ENCODE peak calls at places on chromosome 20, in eight cellular contexts. K is psoas muscle, N is upper lobe of right lung, X is tibial nerve, I is bronchial epithelial cell, F is epithelial cell of esophagus, T is BJ, D is tibial artery. A is an unnamed sample.

GRCh38 chr20:8876381-8876780 is 192.5 kb upstream of the PLCB4 start:
- DNase-seq in X (no peak), F (no peak), T (no peak), N (no peak), K (no peak), I (no peak), D (no peak), A (no peak)

GRCh38 chr20:63773571-63774347 is 34.2 kb downstream of the SLC2A4RG start:
- DNase-seq in D (no peak), N (no peak), I (no peak), K (no peak), T (no peak), X (no peak), F (no peak), A (no peak)

GRCh38 chr20:45860573-45861011 is 3.2 kb downstream of the ZSWIM3 start:
- DNase-seq in N (no peak), K (no peak), D (no peak), F (peak; percentile 36), T (no peak), I (peak; percentile 20), X (no peak), A (no peak)

GRCh38 chr20:46022411-46023147 is 6.4 kb upstream of the SLC12A5 start:
- DNase-seq in D (no peak), K (peak; percentile 80), X (no peak), T (no peak), I (no peak), F (peak; percentile 49), N (peak; percentile 81), A (peak; percentile 59)

GRCh38 chr20:47574616-47575401 is 73.1 kb downstream of the NCOA3 start:
- DNase-seq in I (peak; percentile 29), T (no peak), X (no peak), N (no peak), F (peak; percentile 10), D (no peak), K (no peak), A (no peak)

GRCh38 chr20:60152792-60153191 is 194.6 kb downstream of the CDH26 start:
- DNase-seq in T (no peak), F (no peak), N (no peak), I (no peak), X (no peak), D (no peak), K (no peak), A (no peak)

GRCh38 chr20:34062651-34063482 is 49.2 kb downstream of the EIF2S2 start:
- DNase-seq in X (no peak), F (peak; percentile 79), N (no peak), K (no peak), T (no peak), D (no peak), I (peak; percentile 77), A (peak; percentile 17)

GRCh38 chr20:3811421-3812258 is 8.7 kb upstream of the AP5S1 start:
- DNase-seq in X (peak; percentile 99), T (peak; percentile 93), D (peak; percentile 100), I (peak; percentile 97), F (peak; percentile 99), K (peak; percentile 99), N (peak; percentile 99), A (peak; percentile 99)

GRCh38 chr20:52411611-52412010 is 220.0 kb upstream of the ZFP64 start:
- DNase-seq in I (no peak), X (no peak), K (no peak), D (no peak), N (no peak), T (no peak), F (no peak), A (no peak)

GRCh38 chr20:13060327-13060726 is 51.6 kb downstream of the SPTLC3 start:
- DNase-seq in T (no peak), I (no peak), X (no peak), N (no peak), F (no peak), D (no peak), K (no peak), A (no peak)

GRCh38 chr20:9927224-9927623 is 88.3 kb upstream of the PAK5 start:
- DNase-seq in N (no peak), K (no peak), T (no peak), D (no peak), X (no peak), I (peak; percentile 96), F (peak; percentile 91), A (peak; percentile 62)

GRCh38 chr20:8532169-8532568 is 400.1 kb downstream of the PLCB1 start:
- DNase-seq in D (no peak), K (no peak), T (no peak), N (no peak), X (no peak), I (no peak), F (no peak), A (no peak)

GRCh38 chr20:1122388-1123315 is 4.2 kb downstream of the PSMF1 start:
- DNase-seq in D (no peak), K (peak; percentile 59), T (peak; percentile 14), X (peak; percentile 29), N (peak; percentile 73), I (peak; percentile 48), F (peak; percentile 47), A (peak; percentile 81)

GRCh38 chr20:1336699-1337387 is 7.9 kb upstream of the SDCBP2 start:
- DNase-seq in F (no peak), K (peak; percentile 85), D (peak; percentile 83), T (no peak), X (no peak), I (no peak), N (peak; percentile 88), A (peak; percentile 76)

GRCh38 chr20:2767768-2768631 is 32.4 kb downstream of the CPXM1 start:
- DNase-seq in I (peak; percentile 75), F (peak; percentile 78), K (no peak), X (no peak), D (peak; percentile 91), T (no peak), N (peak; percentile 93), A (peak; percentile 75)

GRCh38 chr20:3685341-3685740 is 3.5 kb upstream of the ADAM33 start:
- DNase-seq in F (no peak), T (no peak), I (no peak), N (no peak), D (no peak), K (no peak), X (no peak), A (no peak)

GRCh38 chr20:38222231-38222922 is 38.2 kb downstream of the KIAA1755 start:
- DNase-seq in D (peak; percentile 77), T (no peak), F (peak; percentile 61), N (peak; percentile 70), K (peak; percentile 78), I (peak; percentile 49), X (peak; percentile 64), A (peak; percentile 70)

GRCh38 chr20:22466447-22467171 is 117.8 kb downstream of the FOXA2 start:
- DNase-seq in D (no peak), I (no peak), X (no peak), T (no peak), N (no peak), K (no peak), F (no peak), A (no peak)

GRCh38 chr20:45311589-45312211 is 3.6 kb upstream of the MATN4 start:
- DNase-seq in T (no peak), I (peak; percentile 22), N (peak; percentile 89), X (no peak), F (peak; percentile 65), D (no peak), K (peak; percentile 81), A (peak; percentile 55)

GRCh38 chr20:41716436-41716835 is 98.3 kb upstream of the CHD6 start:
- DNase-seq in F (peak; percentile 18), N (no peak), X (no peak), T (no peak), K (no peak), I (peak; percentile 53), D (no peak), A (no peak)

GRCh38 chr20:53642196-53643030 is 48.8 kb upstream of the ZNF217 start:
- DNase-seq in F (peak; percentile 87), K (no peak), X (peak; percentile 33), N (no peak), I (peak; percentile 65), T (peak; percentile 52), D (no peak), A (peak; percentile 66)

GRCh38 chr20:33291830-33292355 is 8.9 kb downstream of the BPIFB1 start:
- DNase-seq in N (peak; percentile 74), X (no peak), I (peak; percentile 16), F (peak; percentile 22), D (no peak), K (no peak), T (no peak), A (peak; percentile 49)

GRCh38 chr20:4787069-4787468 is 65.4 kb downstream of the PRND start:
- DNase-seq in X (no peak), T (no peak), K (no peak), D (no peak), F (peak; percentile 31), I (peak; percentile 34), N (no peak), A (peak; percentile 9)

GRCh38 chr20:40471261-40471629 is 217.8 kb downstream of the MAFB start:
- DNase-seq in K (no peak), I (peak; percentile 40), T (no peak), X (no peak), D (no peak), F (peak; percentile 58), N (no peak), A (peak; percentile 54)
- TF ChIP-seq CTCF in K (peak; percentile 11), I (peak; percentile 66), T (no peak), X (no peak), D (no peak), F (peak; percentile 47), N (no peak), A (no peak)

GRCh38 chr20:17654649-17655285 is 27.3 kb downstream of the RRBP1 start:
- DNase-seq in D (peak; percentile 73), T (no peak), N (peak; percentile 55), K (peak; percentile 65), I (peak; percentile 15), F (peak; percentile 27), X (peak; percentile 63), A (peak; percentile 39)
- TF ChIP-seq CTCF in D (peak; percentile 65), T (peak; percentile 71), N (peak; percentile 63), K (peak; percentile 41), I (peak; percentile 65), F (peak; percentile 53), X (peak; percentile 63), A (peak; percentile 44)

GRCh38 chr20:16018881-16019280 is 554.4 kb downstream of the KIF16B start:
- DNase-seq in T (no peak), D (no peak), F (no peak), K (no peak), I (no peak), N (no peak), X (no peak), A (peak; percentile 18)

GRCh38 chr20:16013631-16014030 is 559.6 kb downstream of the KIF16B start:
- DNase-seq in F (no peak), N (no peak), T (no peak), I (no peak), K (no peak), X (no peak), D (no peak), A (no peak)

GRCh38 chr20:16020971-16021370 is 552.3 kb downstream of the KIF16B start:
- DNase-seq in N (no peak), F (peak; percentile 27), I (peak; percentile 30), T (no peak), D (no peak), X (no peak), K (no peak), A (peak; percentile 73)

GRCh38 chr20:16014436-16014835 is 558.8 kb downstream of the KIF16B start:
- DNase-seq in K (no peak), I (no peak), N (no peak), F (no peak), D (no peak), X (no peak), T (no peak), A (no peak)

GRCh38 chr20:16017656-16018055 is 555.6 kb downstream of the KIF16B start:
- DNase-seq in X (no peak), N (no peak), T (no peak), I (no peak), D (no peak), K (no peak), F (no peak), A (no peak)
- TF ChIP-seq CTCF in X (no peak), N (no peak), T (no peak), I (no peak), D (no peak), K (no peak), F (no peak), A (no peak)

GRCh38 chr20:51095755-51096509 is 73.0 kb upstream of the KCNG1 start:
- DNase-seq in T (no peak), D (no peak), X (no peak), N (no peak), K (no peak), F (no peak), I (no peak), A (no peak)
- TF ChIP-seq CTCF in T (no peak), D (no peak), X (no peak), N (no peak), K (no peak), F (no peak), I (no peak), A (no peak)

A was measured in MCF 10A.